ENCODE peak calls at places on chromosomes 13 and 19, in six cellular contexts. One of them, this sample, is unnamed.

GRCh38 chr19:1361601-1362384 is 21.9 kb upstream of the NDUFS7 start:
- DNase-seq in neural crest cell: no peak
- DNase-seq in nephron progenitor cell: no peak
- DNase-seq in PC-3: peak
- DNase-seq in BJ: no peak
- DNase-seq in Calu3: no peak
- DNase-seq in this sample: no peak

GRCh38 chr13:61275251-61275650 is 140.4 kb downstream of the PCDH20 start:
- DNase-seq in neural crest cell: no peak
- DNase-seq in nephron progenitor cell: no peak
- DNase-seq in PC-3: no peak
- DNase-seq in BJ: no peak
- DNase-seq in Calu3: no peak
- DNase-seq in this sample: no peak

GRCh38 chr19:40778865-40779284 is 828 bp downstream of the RAB4B start:
- DNase-seq in neural crest cell: no peak
- DNase-seq in nephron progenitor cell: no peak
- DNase-seq in PC-3: no peak
- DNase-seq in BJ: no peak
- DNase-seq in Calu3: no peak
- DNase-seq in this sample: no peak

GRCh38 chr19:28960586-28960985 is 252.4 kb downstream of the UQCRFS1 start:
- DNase-seq in neural crest cell: no peak
- DNase-seq in nephron progenitor cell: no peak
- DNase-seq in PC-3: no peak
- DNase-seq in BJ: no peak
- DNase-seq in Calu3: peak
- DNase-seq in this sample: no peak

GRCh38 chr19:49817964-49818690 is at the start of gene MED25:
- DNase-seq in neural crest cell: peak
- DNase-seq in nephron progenitor cell: peak
- DNase-seq in PC-3: peak
- DNase-seq in BJ: peak
- DNase-seq in Calu3: peak
- DNase-seq in this sample: peak

GRCh38 chr19:5803441-5803751 is 1.5 kb upstream of the NRTN start:
- DNase-seq in neural crest cell: no peak
- DNase-seq in nephron progenitor cell: no peak
- DNase-seq in PC-3: no peak
- DNase-seq in BJ: no peak
- DNase-seq in Calu3: no peak
- DNase-seq in this sample: no peak

GRCh38 chr19:38917921-38918491 is 6.0 kb upstream of the CCER2 start:
- DNase-seq in neural crest cell: no peak
- DNase-seq in nephron progenitor cell: no peak
- DNase-seq in PC-3: peak
- DNase-seq in BJ: no peak
- DNase-seq in Calu3: peak
- DNase-seq in this sample: no peak

GRCh38 chr19:7534531-7534980 is 961 bp upstream of the PNPLA6 start:
- DNase-seq in neural crest cell: peak
- DNase-seq in nephron progenitor cell: peak
- DNase-seq in PC-3: peak
- DNase-seq in BJ: peak
- DNase-seq in Calu3: peak
- DNase-seq in this sample: no peak

GRCh38 chr19:1777149-1777548 is 23.8 kb downstream of the ONECUT3 start:
- DNase-seq in neural crest cell: no peak
- DNase-seq in nephron progenitor cell: no peak
- DNase-seq in PC-3: no peak
- DNase-seq in BJ: no peak
- DNase-seq in Calu3: no peak
- DNase-seq in this sample: no peak

GRCh38 chr13:86572115-86572514 is 772.9 kb upstream of the SLITRK6 start:
- DNase-seq in neural crest cell: no peak
- DNase-seq in nephron progenitor cell: no peak
- DNase-seq in PC-3: peak
- DNase-seq in BJ: no peak
- DNase-seq in Calu3: no peak
- DNase-seq in this sample: no peak

GRCh38 chr13:60229708-60230272 is 66.1 kb upstream of the DIAPH3 start:
- DNase-seq in neural crest cell: no peak
- DNase-seq in nephron progenitor cell: no peak
- DNase-seq in PC-3: no peak
- DNase-seq in BJ: no peak
- DNase-seq in Calu3: no peak
- DNase-seq in this sample: no peak

GRCh38 chr19:3335431-3336350 is 30.7 kb upstream of the NFIC start:
- DNase-seq in neural crest cell: no peak
- DNase-seq in nephron progenitor cell: no peak
- DNase-seq in PC-3: peak
- DNase-seq in BJ: no peak
- DNase-seq in Calu3: no peak
- DNase-seq in this sample: no peak

GRCh38 chr19:1590641-1591397 is 1.8 kb downstream of the MBD3 start:
- DNase-seq in neural crest cell: no peak
- DNase-seq in nephron progenitor cell: no peak
- DNase-seq in PC-3: no peak
- DNase-seq in BJ: no peak
- DNase-seq in Calu3: peak
- DNase-seq in this sample: no peak

GRCh38 chr13:75704942-75705320 is 68.8 kb downstream of the LMO7 start:
- DNase-seq in neural crest cell: no peak
- DNase-seq in nephron progenitor cell: no peak
- DNase-seq in PC-3: peak
- DNase-seq in BJ: no peak
- DNase-seq in Calu3: peak
- DNase-seq in this sample: no peak

GRCh38 chr19:4258181-4258580 is 11.3 kb downstream of the YJU2 start:
- DNase-seq in neural crest cell: no peak
- DNase-seq in nephron progenitor cell: no peak
- DNase-seq in PC-3: no peak
- DNase-seq in BJ: no peak
- DNase-seq in Calu3: no peak
- DNase-seq in this sample: no peak

GRCh38 chr19:48818234-48818823 is 7.5 kb upstream of the BCAT2 start:
- DNase-seq in neural crest cell: no peak
- DNase-seq in nephron progenitor cell: no peak
- DNase-seq in PC-3: no peak
- DNase-seq in BJ: no peak
- DNase-seq in Calu3: no peak
- DNase-seq in this sample: no peak

GRCh38 chr19:41223431-41224234 is 4.6 kb downstream of the AXL start:
- DNase-seq in neural crest cell: no peak
- DNase-seq in nephron progenitor cell: peak
- DNase-seq in PC-3: peak
- DNase-seq in BJ: peak
- DNase-seq in Calu3: peak
- DNase-seq in this sample: no peak

GRCh38 chr13:28753208-28753892 is 34.6 kb upstream of the SLC46A3 start:
- DNase-seq in neural crest cell: no peak
- DNase-seq in nephron progenitor cell: no peak
- DNase-seq in PC-3: peak
- DNase-seq in BJ: peak
- DNase-seq in Calu3: peak
- DNase-seq in this sample: no peak

GRCh38 chr19:10431943-10432735 is 11.8 kb downstream of the PDE4A start:
- DNase-seq in neural crest cell: no peak
- DNase-seq in nephron progenitor cell: peak
- DNase-seq in PC-3: peak
- DNase-seq in BJ: no peak
- DNase-seq in Calu3: peak
- DNase-seq in this sample: no peak

GRCh38 chr13:114102521-114103288 is 29.7 kb downstream of the RASA3 start:
- DNase-seq in neural crest cell: no peak
- DNase-seq in nephron progenitor cell: peak
- DNase-seq in PC-3: no peak
- DNase-seq in BJ: no peak
- DNase-seq in Calu3: no peak
- DNase-seq in this sample: no peak

GRCh38 chr19:4277051-4277700 is 1.9 kb upstream of the SHD start:
- DNase-seq in neural crest cell: no peak
- DNase-seq in nephron progenitor cell: no peak
- DNase-seq in PC-3: no peak
- DNase-seq in BJ: no peak
- DNase-seq in Calu3: no peak
- DNase-seq in this sample: no peak

GRCh38 chr13:44818016-44818415 is 171.3 kb downstream of the NUFIP1 start:
- DNase-seq in neural crest cell: no peak
- DNase-seq in nephron progenitor cell: no peak
- DNase-seq in PC-3: no peak
- DNase-seq in BJ: no peak
- DNase-seq in Calu3: no peak
- DNase-seq in this sample: no peak

GRCh38 chr19:17680235-17680722 is 7.9 kb downstream of the UNC13A start:
- DNase-seq in neural crest cell: peak
- DNase-seq in nephron progenitor cell: peak
- DNase-seq in PC-3: peak
- DNase-seq in BJ: peak
- DNase-seq in Calu3: peak
- DNase-seq in this sample: no peak

GRCh38 chr13:109787135-109787954 is 962 bp upstream of the IRS2 start:
- DNase-seq in neural crest cell: peak
- DNase-seq in nephron progenitor cell: peak
- DNase-seq in PC-3: peak
- DNase-seq in BJ: no peak
- DNase-seq in Calu3: no peak
- DNase-seq in this sample: peak

GRCh38 chr19:10292789-10293636 is 3.3 kb downstream of the ICAM5 start:
- DNase-seq in neural crest cell: no peak
- DNase-seq in nephron progenitor cell: peak
- DNase-seq in PC-3: peak
- DNase-seq in BJ: no peak
- DNase-seq in Calu3: no peak
- DNase-seq in this sample: no peak

GRCh38 chr19:49553451-49554271 is 25.9 kb downstream of the RCN3 start:
- DNase-seq in neural crest cell: no peak
- DNase-seq in nephron progenitor cell: no peak
- DNase-seq in PC-3: peak
- DNase-seq in BJ: no peak
- DNase-seq in Calu3: no peak
- DNase-seq in this sample: no peak

GRCh38 chr19:40927567-40927966 is 45.5 kb upstream of the CYP2A7 start:
- DNase-seq in neural crest cell: no peak
- DNase-seq in nephron progenitor cell: no peak
- DNase-seq in PC-3: no peak
- DNase-seq in BJ: no peak
- DNase-seq in Calu3: no peak
- DNase-seq in this sample: no peak

DNA sequence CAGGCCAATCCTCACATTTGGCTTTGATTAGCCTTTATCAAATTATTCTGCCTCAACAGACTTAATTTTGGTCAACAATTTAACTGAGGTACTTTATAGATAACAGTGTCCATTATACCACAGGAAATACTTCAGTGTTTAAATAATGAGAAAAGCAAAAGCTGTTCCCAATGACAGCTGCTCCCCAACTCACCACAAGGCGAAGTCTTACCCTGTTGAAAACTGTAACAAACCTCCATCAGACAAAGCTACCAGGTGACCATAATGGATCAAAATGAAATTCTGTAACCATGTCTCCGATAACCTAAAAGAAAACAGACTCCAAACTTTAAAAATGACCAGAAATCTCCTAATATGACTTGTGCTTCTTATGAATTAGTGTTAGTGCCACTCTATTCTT is 50.3 kb downstream of the ZNF44 start:
- DNase-seq in neural crest cell: no peak
- DNase-seq in nephron progenitor cell: no peak
- DNase-seq in PC-3: no peak
- DNase-seq in BJ: no peak
- DNase-seq in Calu3: no peak
- DNase-seq in this sample: no peak
- TF ChIP-seq CTCF in neural crest cell: peak
- TF ChIP-seq CTCF in nephron progenitor cell: no peak
- TF ChIP-seq CTCF in PC-3: peak
- TF ChIP-seq CTCF in BJ: no peak
- TF ChIP-seq CTCF in Calu3: no peak
- TF ChIP-seq CTCF in this sample: no peak

GRCh38 chr19:33245948-33246728 is 20.5 kb upstream of the SLC7A10 start:
- DNase-seq in neural crest cell: no peak
- DNase-seq in nephron progenitor cell: no peak
- DNase-seq in PC-3: no peak
- DNase-seq in BJ: no peak
- DNase-seq in Calu3: no peak
- DNase-seq in this sample: no peak
- TF ChIP-seq CTCF in neural crest cell: peak
- TF ChIP-seq CTCF in nephron progenitor cell: peak
- TF ChIP-seq CTCF in PC-3: peak
- TF ChIP-seq CTCF in BJ: peak
- TF ChIP-seq CTCF in Calu3: peak
- TF ChIP-seq CTCF in this sample: peak

DNA sequence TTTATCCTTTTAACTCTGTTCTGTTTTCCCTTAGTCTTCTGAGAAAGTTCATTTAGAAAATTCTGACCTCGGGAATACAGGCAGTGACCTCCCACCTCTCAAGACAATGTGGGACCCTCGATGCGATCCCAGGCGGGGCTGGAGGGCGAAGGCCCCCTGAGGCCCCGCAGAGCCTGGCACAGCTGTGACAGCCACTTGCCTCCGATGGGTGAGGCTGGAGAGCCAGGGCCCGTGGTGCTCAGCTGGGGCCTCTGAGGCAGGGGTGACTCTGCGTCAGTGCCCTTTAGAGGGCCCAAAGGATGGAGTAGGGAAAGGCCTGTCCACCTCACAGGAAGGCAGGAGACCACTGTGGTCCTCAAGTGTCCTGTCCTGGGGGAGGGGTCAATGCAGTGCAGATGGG is 10.3 kb downstream of the GJA3 start:
- DNase-seq in neural crest cell: no peak
- DNase-seq in nephron progenitor cell: no peak
- DNase-seq in PC-3: no peak
- DNase-seq in BJ: no peak
- DNase-seq in Calu3: no peak
- DNase-seq in this sample: no peak
- TF ChIP-seq CTCF in neural crest cell: no peak
- TF ChIP-seq CTCF in nephron progenitor cell: no peak
- TF ChIP-seq CTCF in PC-3: no peak
- TF ChIP-seq CTCF in BJ: no peak
- TF ChIP-seq CTCF in Calu3: no peak
- TF ChIP-seq CTCF in this sample: no peak

DNA sequence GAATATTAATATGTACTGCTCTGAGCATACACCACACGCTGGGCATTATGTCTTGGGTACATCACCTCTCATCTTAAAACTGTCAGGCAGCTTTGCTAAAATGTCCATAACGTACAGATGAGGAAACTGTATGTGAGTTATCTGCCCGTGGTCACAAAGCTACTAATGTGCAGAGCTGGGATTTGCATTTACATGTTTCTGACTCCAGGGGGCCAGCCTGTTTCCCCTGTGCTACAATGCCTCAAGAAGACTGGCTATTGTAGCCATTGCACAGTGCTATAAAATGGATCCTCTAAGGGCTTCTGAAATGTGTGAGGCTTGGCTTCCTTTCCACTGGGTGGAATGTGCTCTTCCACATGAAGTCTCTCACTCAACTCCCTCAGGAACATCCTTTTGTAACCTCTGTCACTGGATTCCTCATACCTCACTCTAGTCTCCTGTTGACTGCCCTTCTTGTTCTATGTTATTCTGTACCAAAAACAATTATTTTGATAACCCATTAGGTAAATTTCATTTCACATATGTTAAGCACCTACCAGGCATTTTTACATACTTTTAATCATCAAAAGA is 95.6 kb upstream of the HTR2A start:
- DNase-seq in neural crest cell: no peak
- DNase-seq in nephron progenitor cell: no peak
- DNase-seq in PC-3: peak
- DNase-seq in BJ: no peak
- DNase-seq in Calu3: peak
- DNase-seq in this sample: no peak
- TF ChIP-seq CTCF in neural crest cell: peak
- TF ChIP-seq CTCF in nephron progenitor cell: no peak
- TF ChIP-seq CTCF in PC-3: peak
- TF ChIP-seq CTCF in BJ: peak
- TF ChIP-seq CTCF in Calu3: peak
- TF ChIP-seq CTCF in this sample: no peak